ENCODE peak calls at places on chromosomes 1 and 21, in four cellular contexts. F is testis, H is prostate gland, Y is body of pancreas. K is an unnamed sample.

GRCh38 chr1:3133671-3134070 is 64.7 kb downstream of the PRDM16 start:
- DNase-seq in F (peak; percentile 36), H (no peak), Y (peak; percentile 73), K (no peak)

GRCh38 chr1:236774926-236775325 is 20.2 kb upstream of the MTR start:
- DNase-seq in F (no peak), H (no peak), Y (no peak), K (no peak)

GRCh38 chr1:2595812-2596529 is 9.4 kb downstream of the PRXL2B start:
- DNase-seq in F (no peak), H (no peak), Y (no peak), K (peak; percentile 10)

GRCh38 chr1:219917851-219918466 is 10.4 kb downstream of the SLC30A10 start:
- DNase-seq in F (no peak), H (no peak), Y (no peak), K (no peak)

GRCh38 chr1:13983393-13983792 is 283.4 kb downstream of the PRDM2 start:
- DNase-seq in F (no peak), H (no peak), Y (no peak), K (no peak)

GRCh38 chr1:227358079-227358358 is 39.7 kb upstream of the CDC42BPA start:
- DNase-seq in F (no peak), H (no peak), Y (no peak), K (no peak)

GRCh38 chr1:62589321-62589720 is 8.0 kb upstream of the ANGPTL3 start:
- DNase-seq in F (no peak), H (no peak), Y (no peak), K (no peak)

GRCh38 chr1:66831529-66832239 is 30.6 kb upstream of the INSL5 start:
- DNase-seq in F (no peak), H (no peak), Y (no peak), K (no peak)

GRCh38 chr1:234926574-234927311 is 201.9 kb downstream of the TOMM20 start:
- DNase-seq in F (no peak), H (no peak), Y (peak; percentile 6), K (no peak)

DNA sequence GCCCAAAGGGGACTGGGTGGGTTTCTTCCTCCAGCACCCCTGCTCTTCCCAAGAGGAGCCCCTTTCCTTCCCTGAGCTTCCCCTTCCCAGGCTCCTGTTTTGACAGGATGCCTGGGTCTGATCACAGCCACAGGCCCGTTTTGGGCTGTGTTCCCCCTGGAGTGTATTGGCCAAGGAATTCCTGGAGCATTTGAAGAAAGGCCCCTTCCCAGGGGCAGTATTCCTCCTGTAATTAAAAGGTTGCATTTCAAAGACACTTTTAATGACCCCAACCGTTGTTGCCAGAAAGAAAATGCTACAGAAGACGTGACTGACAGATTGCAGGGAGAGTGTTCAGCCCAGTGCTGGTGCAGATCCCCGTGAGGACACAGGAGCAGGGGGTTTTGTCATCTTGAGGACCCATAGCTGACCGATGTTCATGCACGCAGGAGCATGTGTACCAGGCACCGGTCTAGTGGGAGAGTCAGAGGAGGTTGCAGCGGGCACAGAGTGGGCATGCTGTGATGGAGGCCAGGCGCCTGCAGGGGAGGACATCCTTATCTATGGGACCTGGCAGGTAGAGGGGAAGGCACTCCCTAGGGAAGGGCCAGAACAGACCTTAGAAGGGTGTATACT is 19.3 kb upstream of the LBR start:
- DNase-seq in F (no peak), H (no peak), Y (no peak), K (no peak)
- H3K4me1 ChIP-seq in F (peaks cover 41% of the 10 kb centered on the region), H (peaks cover 2% of the 10 kb centered on the region), Y (peaks cover 37% of the 10 kb centered on the region), K (peaks cover 27% of the 10 kb centered on the region)

GRCh38 chr21:29555601-29556000 is 256.9 kb downstream of the BACH1 start:
- DNase-seq in F (no peak), H (no peak), Y (no peak), K (no peak)
- TF ChIP-seq CTCF in F (no peak), H (no peak), Y (no peak), K (no peak)

DNA sequence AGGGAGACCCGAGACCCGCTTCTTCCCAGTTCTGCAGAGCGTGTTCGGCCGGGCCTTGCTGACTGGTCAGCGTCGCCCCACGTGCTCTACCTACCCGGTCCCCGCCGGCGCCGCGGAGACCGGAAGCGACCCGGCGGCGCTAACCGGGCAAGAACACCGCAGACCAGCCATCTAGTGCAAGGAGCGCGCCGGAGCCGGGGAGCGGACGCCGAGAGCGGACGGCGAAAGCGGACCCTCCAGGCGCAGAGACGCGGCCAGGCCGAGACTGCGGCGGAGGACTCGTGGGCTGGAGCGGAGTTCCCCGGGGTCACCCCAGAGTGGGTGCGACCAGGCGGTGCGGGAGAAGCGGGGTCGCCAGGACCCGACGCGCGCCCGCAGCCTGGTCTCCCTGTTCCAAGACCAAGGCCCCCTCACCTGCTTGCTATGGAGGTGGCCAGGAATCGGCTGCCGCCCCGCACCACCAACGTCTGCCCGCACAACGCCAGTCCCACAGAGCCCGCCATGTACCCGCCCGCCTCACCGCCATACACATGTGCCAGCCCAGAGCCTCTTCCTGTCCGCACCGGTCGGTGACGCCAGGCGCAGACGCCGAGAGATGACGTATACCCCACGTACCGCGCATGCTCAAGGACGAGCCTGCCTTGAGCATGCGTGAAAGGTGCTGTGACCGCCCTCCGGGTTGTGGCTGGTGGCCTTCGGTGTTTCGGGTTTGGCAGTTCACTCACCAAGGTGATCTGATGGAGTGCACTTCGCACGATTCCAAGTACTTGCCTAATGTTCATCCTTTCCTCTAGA is at the start of gene WDR4:
- DNase-seq in F (peak; percentile 96), H (peak; percentile 95), Y (peak; percentile 98), K (peak; percentile 97)
- TF ChIP-seq POLR2A in F (no peak), H (peak; percentile 70), Y (peak; percentile 63), K (peak; percentile 55)

GRCh38 chr1:230823421-230823820 is 44.9 kb downstream of the C1orf198 start:
- DNase-seq in F (peak; percentile 26), H (no peak), Y (peak; percentile 35), K (peak; percentile 52)
- H3K4me1 ChIP-seq in F (peaks cover 12% of the 10 kb centered on the region), H (no peaks in the 10 kb centered on the region), Y (peaks cover 54% of the 10 kb centered on the region), K (no peaks in the 10 kb centered on the region)

DNA sequence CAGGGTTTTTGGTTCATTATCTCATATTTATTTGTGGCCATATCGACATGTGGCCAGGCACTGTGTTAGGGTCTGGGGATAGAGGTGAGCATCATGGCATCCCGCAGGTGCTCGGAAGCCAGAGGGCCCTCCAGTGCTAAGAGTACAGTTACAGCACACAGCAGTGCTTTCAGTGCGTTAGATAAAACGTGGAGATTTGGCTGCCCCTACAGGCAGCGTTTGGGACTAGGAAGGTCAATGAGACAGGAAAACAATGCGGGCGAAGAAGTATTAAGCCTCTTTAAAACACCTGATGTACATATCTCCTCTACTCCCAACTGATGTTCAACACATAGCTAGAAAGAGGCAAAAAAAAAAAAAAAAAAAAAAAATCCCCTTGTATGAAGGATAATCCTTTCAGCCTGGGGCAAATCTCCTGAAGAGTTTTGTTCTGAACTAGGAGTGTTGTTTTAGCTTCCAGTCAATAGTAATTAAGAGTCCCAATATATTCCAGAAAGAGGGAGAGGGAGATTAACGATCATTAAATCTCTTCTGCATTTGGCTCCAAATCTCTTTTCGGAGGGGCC is 80.1 kb downstream of the CAPZB start:
- DNase-seq in F (no peak), H (no peak), Y (no peak), K (no peak)
- TF ChIP-seq CTCF in F (peak; percentile 20), H (peak; percentile 20), Y (no peak), K (peak; percentile 30)

DNA sequence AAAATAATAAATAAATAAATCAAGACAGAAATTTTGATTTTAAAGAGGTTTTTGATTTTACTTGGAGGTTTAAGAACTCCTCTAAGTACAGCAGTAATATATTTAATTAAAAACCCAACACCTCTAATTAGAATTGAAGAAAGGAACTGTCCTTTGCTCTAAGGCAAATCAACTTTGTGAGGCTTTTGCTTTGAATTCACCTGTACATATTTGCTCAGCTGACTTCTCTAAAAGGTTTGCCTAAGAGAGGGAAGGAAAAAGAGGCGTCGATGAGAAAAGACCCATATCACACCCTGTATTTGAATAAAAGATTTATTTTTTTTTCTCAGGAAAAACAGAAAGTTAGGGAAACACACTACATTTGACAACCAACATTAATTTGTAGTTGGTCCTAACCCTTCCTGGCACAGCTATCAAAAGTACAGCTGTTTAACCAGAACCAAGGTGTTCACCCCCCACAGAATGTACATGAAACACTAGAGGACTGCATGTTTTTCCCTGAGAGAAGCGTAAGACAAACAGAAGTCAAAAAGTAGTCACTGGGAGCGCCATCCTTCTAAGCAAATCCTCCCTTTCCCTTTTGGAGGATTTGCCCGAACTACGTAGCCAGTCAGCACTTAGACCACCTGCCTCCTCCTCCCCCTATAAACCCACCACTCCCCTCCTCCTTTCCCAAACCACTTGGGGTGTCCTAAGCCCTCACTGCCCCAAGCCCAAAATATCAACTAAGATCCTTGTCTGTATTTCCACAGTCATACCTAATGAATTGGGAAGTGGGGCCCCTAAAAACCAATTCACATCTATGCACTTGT is 4.9 kb downstream of the MCL1 start:
- DNase-seq in F (no peak), H (no peak), Y (no peak), K (no peak)
- TF ChIP-seq POLR2A in F (no peak), H (no peak), Y (peak; percentile 18), K (no peak)

GRCh38 chr1:84143796-84144565 is at the start of gene PRKACB:
- DNase-seq in F (no peak), H (no peak), Y (no peak), K (no peak)
- H3K4me1 ChIP-seq in F (no peaks in the 10 kb centered on the region), H (no peaks in the 10 kb centered on the region), Y (peaks cover 34% of the 10 kb centered on the region), K (no peaks in the 10 kb centered on the region)

K was measured in uterus.